ENCODE peak calls at places on chromosomes 1 and 21, in seven cellular contexts. A, T, X, N, R, G and V are unnamed samples.

GRCh38 chr1:243351347-243351746 is 95.5 kb downstream of the SDCCAG8 start:
- DNase-seq in A (no peak), T (no peak), X (no peak), N (no peak), R (no peak), G (no peak), V (no peak)

GRCh38 chr1:67963263-67963662 is 87.2 kb downstream of the DIRAS3 start:
- DNase-seq in A (no peak), T (no peak), X (no peak), N (no peak), R (no peak), G (no peak), V (no peak)

GRCh38 chr1:200411406-200412257 is 1.8 kb upstream of the ZNF281 start:
- DNase-seq in A (peak; percentile 96), T (no peak), X (no peak), N (no peak), R (no peak), G (no peak), V (no peak)

GRCh38 chr1:113396585-113396984 is 6.3 kb downstream of the MAGI3 start:
- DNase-seq in A (peak; percentile 47), T (no peak), X (no peak), N (peak; percentile 38), R (peak; percentile 51), G (peak; percentile 82), V (peak; percentile 41)

GRCh38 chr1:1179339-1179982 is 5.8 kb downstream of the TTLL10 start:
- DNase-seq in A (no peak), T (no peak), X (peak; percentile 27), N (no peak), R (no peak), G (no peak), V (no peak)

GRCh38 chr1:184387069-184387870 is 441 bp downstream of the C1orf21 start:
- DNase-seq in A (peak; percentile 55), T (no peak), X (peak; percentile 57), N (peak; percentile 48), R (no peak), G (no peak), V (no peak)

GRCh38 chr1:48362901-48363300 is 109.1 kb downstream of the SPATA6 start:
- DNase-seq in A (no peak), T (no peak), X (no peak), N (no peak), R (no peak), G (no peak), V (no peak)

GRCh38 chr1:180252638-180253536 is 22.8 kb downstream of the LHX4 start:
- DNase-seq in A (peak; percentile 79), T (no peak), X (peak; percentile 82), N (peak; percentile 81), R (peak; percentile 8), G (peak; percentile 62), V (no peak)

GRCh38 chr1:228885845-228886244 is 150.6 kb downstream of the RHOU start:
- DNase-seq in A (no peak), T (no peak), X (no peak), N (no peak), R (no peak), G (no peak), V (no peak)

GRCh38 chr21:18810136-18810535 is 406.6 kb upstream of the TMPRSS15 start:
- DNase-seq in A (peak; percentile 53), T (no peak), X (no peak), N (no peak), R (no peak), G (no peak), V (no peak)

GRCh38 chr1:194068444-194069167 is 882.2 kb upstream of the B3GALT2 start:
- DNase-seq in A (no peak), T (no peak), X (no peak), N (no peak), R (no peak), G (no peak), V (no peak)

GRCh38 chr1:66705100-66705499 is 47.2 kb upstream of the DYNLT5 start:
- DNase-seq in A (no peak), T (no peak), X (no peak), N (no peak), R (peak; percentile 18), G (no peak), V (no peak)

GRCh38 chr1:21342961-21343838 is 52.9 kb upstream of the ECE1 start:
- DNase-seq in A (no peak), T (no peak), X (no peak), N (no peak), R (no peak), G (no peak), V (no peak)

GRCh38 chr21:42202321-42202720 is 16.6 kb upstream of the ABCG1 start:
- DNase-seq in A (no peak), T (no peak), X (no peak), N (peak; percentile 4), R (no peak), G (no peak), V (no peak)

GRCh38 chr1:193104496-193104905 is 713 bp downstream of the GLRX2 start:
- DNase-seq in A (peak; percentile 77), T (peak; percentile 73), X (peak; percentile 69), N (peak; percentile 67), R (peak; percentile 6), G (no peak), V (no peak)

GRCh38 chr1:76868154-76868882 is 1.0 kb downstream of the ST6GALNAC5 start:
- DNase-seq in A (peak; percentile 80), T (no peak), X (no peak), N (peak; percentile 70), R (no peak), G (no peak), V (no peak)

GRCh38 chr1:7549693-7550161 is 221.4 kb upstream of the VAMP3 start:
- DNase-seq in A (peak; percentile 35), T (no peak), X (no peak), N (no peak), R (no peak), G (peak; percentile 74), V (no peak)

GRCh38 chr1:222787746-222788145 is 27.1 kb upstream of the DISP1 start:
- DNase-seq in A (no peak), T (no peak), X (no peak), N (peak; percentile 35), R (no peak), G (no peak), V (no peak)

GRCh38 chr1:228017356-228018124 is 10.7 kb downstream of the WNT3A start:
- DNase-seq in A (no peak), T (no peak), X (no peak), N (peak; percentile 2), R (no peak), G (no peak), V (no peak)

GRCh38 chr1:159190441-159190840 is 14.2 kb upstream of the ACKR1 start:
- DNase-seq in A (no peak), T (no peak), X (no peak), N (no peak), R (no peak), G (no peak), V (no peak)

GRCh38 chr1:225878282-225878681 is 3.9 kb downstream of the TMEM63A start:
- DNase-seq in A (no peak), T (no peak), X (no peak), N (no peak), R (no peak), G (no peak), V (no peak)

GRCh38 chr1:15328785-15329480 is 80.8 kb upstream of the EFHD2 start:
- DNase-seq in A (no peak), T (peak; percentile 58), X (peak; percentile 80), N (peak; percentile 75), R (peak; percentile 95), G (peak; percentile 25), V (peak; percentile 30)

GRCh38 chr21:37087188-37087587 is 14.1 kb downstream of the TTC3 start:
- DNase-seq in A (peak; percentile 8), T (peak; percentile 20), X (no peak), N (no peak), R (peak; percentile 54), G (peak; percentile 64), V (no peak)

GRCh38 chr1:148362141-148362929 is 120.8 kb downstream of the PPIAL4G start:
- DNase-seq in A (peak; percentile 92), T (no peak), X (no peak), N (peak; percentile 19), R (no peak), G (no peak), V (no peak)

GRCh38 chr1:66834926-66835325 is 33.9 kb upstream of the INSL5 start:
- DNase-seq in A (no peak), T (no peak), X (no peak), N (no peak), R (no peak), G (peak; percentile 4), V (no peak)